ENCODE peak calls at places on chromosomes 16 and 17, in nine cellular contexts. K is smooth muscle cell of the brain vasculature; A is stimulated activated CD4-positive, alpha-beta T cell treated with anti-CD3 and anti-CD28 coated beads, Interleukin-2, amount 100 ng/mL, for 24 hours; N is effector memory CD8-positive, alpha-beta T cell; C is T follicular helper cell; O is astrocyte of the hippocampus; E is activated CD4-positive, alpha-beta T cell treated with anti-CD3 and anti-CD28 coated beads, Interleukin-2, amount 50 U/mL, for 48 hours; B is aorta; W is spleen. Q is an unnamed sample.

GRCh38 chr17:39014044-39014794 is 47.0 kb upstream of the FBXO47 start:
- DNase-seq in C (no peak), A (no peak), K (no peak), O (peak; percentile 15), W (no peak), N (no peak), E (no peak), B (no peak), Q (no peak)

GRCh38 chr17:55152236-55152635 is 112.5 kb upstream of the HLF start:
- DNase-seq in K (no peak), W (no peak), N (no peak), A (no peak), E (no peak), O (no peak), B (no peak), C (no peak), Q (no peak)

GRCh38 chr17:82528484-82529265 is 9.1 kb downstream of the FOXK2 start:
- DNase-seq in C (no peak), W (no peak), O (peak; percentile 73), E (no peak), B (peak; percentile 63), K (no peak), A (no peak), N (no peak), Q (peak; percentile 62)

GRCh38 chr16:56915311-56916105 is 16.4 kb upstream of the HERPUD1 start:
- DNase-seq in A (no peak), W (no peak), E (no peak), K (peak; percentile 72), C (no peak), O (peak; percentile 16), N (no peak), B (no peak), Q (no peak)

GRCh38 chr17:21756856-21757619 is 64.7 kb downstream of the KCNJ18 start:
- DNase-seq in W (peak; percentile 16), C (no peak), B (no peak), A (no peak), K (no peak), N (no peak), E (no peak), O (no peak), Q (no peak)

GRCh38 chr17:10149573-10150399 is 48.6 kb downstream of the GAS7 start:
- DNase-seq in B (no peak), K (peak; percentile 63), A (no peak), E (no peak), O (peak; percentile 66), W (no peak), N (peak; percentile 16), C (no peak), Q (no peak)

GRCh38 chr16:4675864-4676786 is 17.2 kb upstream of the NUDT16L1 start:
- DNase-seq in O (no peak), B (no peak), E (peak; percentile 74), C (peak; percentile 47), W (peak; percentile 80), N (peak; percentile 62), K (no peak), A (peak; percentile 62), Q (no peak)

GRCh38 chr17:74850310-74850709 is 9.4 kb downstream of the GRIN2C start:
- DNase-seq in O (no peak), W (no peak), C (no peak), E (no peak), B (no peak), A (no peak), K (no peak), N (no peak), Q (no peak)

GRCh38 chr16:30723725-30724355 is 24.4 kb upstream of the PHKG2 start:
- DNase-seq in W (no peak), B (no peak), A (no peak), K (no peak), E (no peak), N (no peak), C (no peak), O (no peak), Q (no peak)

GRCh38 chr16:57091200-57091989 is 988 bp upstream of the CPNE2 start:
- DNase-seq in A (no peak), E (no peak), C (no peak), O (peak; percentile 70), N (no peak), B (peak; percentile 80), W (no peak), K (no peak), Q (no peak)

GRCh38 chr16:64627781-64628180 is 494.1 kb downstream of the CDH11 start:
- DNase-seq in B (peak; percentile 69), A (no peak), C (no peak), E (no peak), K (no peak), N (no peak), W (peak; percentile 64), O (no peak), Q (no peak)

GRCh38 chr16:1944612-1945199 is 1.7 kb upstream of the MSRB1 start:
- DNase-seq in E (no peak), K (no peak), N (no peak), C (no peak), O (no peak), A (no peak), W (peak; percentile 73), B (no peak), Q (no peak)

GRCh38 chr17:43599835-43600234 is 53.7 kb upstream of the ETV4 start:
- DNase-seq in B (no peak), O (peak; percentile 49), N (no peak), C (no peak), W (no peak), A (no peak), E (no peak), K (no peak), Q (no peak)

GRCh38 chr17:59829217-59830006 is 63.3 kb downstream of the TUBD1 start:
- DNase-seq in E (no peak), B (no peak), C (no peak), N (no peak), W (no peak), K (no peak), O (peak; percentile 95), A (peak; percentile 47), Q (peak; percentile 97)

GRCh38 chr16:73921295-73921694 is 375.3 kb upstream of the PSMD7 start:
- DNase-seq in N (no peak), W (no peak), E (no peak), B (no peak), A (no peak), O (no peak), C (no peak), K (no peak), Q (no peak)

GRCh38 chr17:28230011-28230410 is 89.0 kb upstream of the TMEM97 start:
- DNase-seq in W (peak; percentile 37), E (peak; percentile 22), K (no peak), A (no peak), C (no peak), N (no peak), B (peak; percentile 9), O (no peak), Q (no peak)

GRCh38 chr16:370980-371728 is 816 bp upstream of the MRPL28 start:
- DNase-seq in B (no peak), E (no peak), W (peak; percentile 82), N (no peak), A (no peak), K (no peak), C (no peak), O (no peak), Q (no peak)

GRCh38 chr16:57216968-57217367 is 28.1 kb upstream of the ARL2BP start:
- DNase-seq in C (no peak), O (no peak), K (no peak), N (no peak), E (no peak), W (no peak), A (no peak), B (no peak), Q (no peak)

GRCh38 chr17:30235386-30236296 is at the start of gene SLC6A4:
- DNase-seq in E (no peak), A (no peak), O (peak; percentile 47), C (no peak), W (peak; percentile 50), N (no peak), B (no peak), K (no peak), Q (no peak)

GRCh38 chr17:3963214-3964201 is 729 bp downstream of the ATP2A3 start:
- DNase-seq in C (peak; percentile 66), N (peak; percentile 57), B (peak; percentile 64), K (no peak), A (peak; percentile 58), E (peak; percentile 63), W (peak; percentile 96), O (no peak), Q (no peak)

GRCh38 chr17:35002876-35003551 is 22.7 kb downstream of the LIG3 start:
- DNase-seq in O (peak; percentile 80), C (no peak), W (no peak), N (no peak), B (no peak), E (no peak), K (no peak), A (no peak), Q (no peak)

GRCh38 chr17:333626-334396 is 18.8 kb downstream of the RPH3AL start:
- DNase-seq in B (peak; percentile 86), C (no peak), K (no peak), O (peak; percentile 40), A (no peak), E (no peak), W (peak; percentile 90), N (no peak), Q (no peak)

GRCh38 chr17:17433260-17433659 is 43.5 kb upstream of the MED9 start:
- DNase-seq in O (no peak), E (no peak), N (no peak), W (no peak), C (no peak), A (no peak), K (no peak), B (no peak), Q (no peak)

GRCh38 chr16:88348377-88349152 is 34.2 kb upstream of the ZNF469 start:
- DNase-seq in N (no peak), B (peak; percentile 33), E (no peak), C (no peak), A (no peak), K (no peak), W (peak; percentile 71), O (no peak), Q (no peak)

GRCh38 chr17:41615454-41615853 is 2.9 kb upstream of the KRT16 start:
- DNase-seq in O (peak; percentile 45), E (no peak), N (no peak), C (no peak), A (no peak), W (no peak), B (peak; percentile 11), K (no peak), Q (no peak)

GRCh38 chr16:12341966-12342365 is 365.4 kb downstream of the SNX29 start:
- DNase-seq in N (no peak), C (no peak), A (no peak), B (no peak), O (no peak), E (no peak), W (no peak), K (no peak), Q (no peak)

GRCh38 chr16:23448392-23448791 is 4.6 kb downstream of the COG7 start:
- DNase-seq in K (no peak), B (no peak), W (no peak), E (no peak), O (no peak), A (no peak), C (no peak), N (no peak), Q (no peak)

Q was measured in Panc1.